ENCODE peak calls at places on chromosomes 12 and 14, in ten cellular contexts. Q, V, P, C, T, R, J, H, N and U are unnamed samples. For H3K9me3, the result is how much of the 10 kb centered on the place peaks cover.

GRCh38 chr12:38110026-38110699 is 206.4 kb upstream of the ALG10B start:
- DNase-seq in Q (no peak), V (no peak), P (no peak), C (no peak), T (no peak), R (no peak), J (no peak), H (no peak), N (no peak), U (no peak)

GRCh38 chr12:47509398-47509851 is 196.4 kb downstream of the RPAP3 start:
- DNase-seq in Q (no peak), V (peak), P (no peak), C (no peak), T (peak), R (no peak), J (no peak), H (no peak), N (no peak), U (no peak)

GRCh38 chr12:49776413-49776812 is 35.1 kb downstream of the TMBIM6 start:
- DNase-seq in Q (peak), V (peak), P (peak), C (peak), T (peak), R (peak), J (no peak), H (peak), N (peak), U (peak)

GRCh38 chr14:36553650-36554260 is 28.7 kb downstream of the NKX2-8 start:
- DNase-seq in Q (no peak), V (peak), P (no peak), C (peak), T (peak), R (peak), J (no peak), H (no peak), N (no peak), U (peak)

GRCh38 chr12:109760031-109760929 is 46.7 kb downstream of the FAM222A start:
- DNase-seq in Q (no peak), V (no peak), P (peak), C (no peak), T (no peak), R (no peak), J (no peak), H (peak), N (peak), U (peak)

GRCh38 chr12:15682826-15683225 is 106.4 kb downstream of the EPS8 start:
- DNase-seq in Q (no peak), V (peak), P (no peak), C (no peak), T (no peak), R (no peak), J (no peak), H (no peak), N (no peak), U (no peak)

GRCh38 chr12:54300732-54301427 is at the start of gene NFE2:
- DNase-seq in Q (no peak), V (peak), P (peak), C (peak), T (peak), R (no peak), J (no peak), H (peak), N (peak), U (peak)

GRCh38 chr12:64998327-64999156 is 122.6 kb downstream of the WIF1 start:
- DNase-seq in Q (no peak), V (no peak), P (no peak), C (no peak), T (peak), R (no peak), J (no peak), H (no peak), N (no peak), U (no peak)

GRCh38 chr14:53278602-53279506 is 125.7 kb upstream of the DDHD1 start:
- DNase-seq in Q (no peak), V (no peak), P (no peak), C (no peak), T (peak), R (no peak), J (no peak), H (no peak), N (no peak), U (peak)

GRCh38 chr14:105888151-105888550 is 361.8 kb downstream of the TMEM121 start:
- DNase-seq in Q (no peak), V (no peak), P (no peak), C (no peak), T (no peak), R (no peak), J (no peak), H (no peak), N (no peak), U (no peak)

GRCh38 chr14:54594531-54594930 is 27.6 kb downstream of the SAMD4A start:
- DNase-seq in Q (no peak), V (peak), P (no peak), C (no peak), T (no peak), R (no peak), J (no peak), H (no peak), N (no peak), U (no peak)

GRCh38 chr14:99764222-99764706 is 28.9 kb upstream of the EML1 start:
- DNase-seq in Q (no peak), V (no peak), P (no peak), C (no peak), T (no peak), R (no peak), J (no peak), H (no peak), N (no peak), U (no peak)
- H3K9me3 ChIP-seq in Q (under half), V (under half), P (under half), C (under half), T (under half), R (under half), J (under half), H (under half), N (under half), U (under half)

GRCh38 chr14:79967001-79967400 is 244.3 kb downstream of the DIO2 start:
- DNase-seq in Q (no peak), V (peak), P (no peak), C (no peak), T (no peak), R (no peak), J (no peak), H (no peak), N (no peak), U (no peak)

GRCh38 chr14:79967453-79967852 is 243.9 kb downstream of the DIO2 start:
- DNase-seq in Q (no peak), V (no peak), P (no peak), C (no peak), T (no peak), R (no peak), J (no peak), H (no peak), N (no peak), U (no peak)

GRCh38 chr14:79971330-79971729 is 240.0 kb downstream of the DIO2 start:
- DNase-seq in Q (no peak), V (no peak), P (no peak), C (no peak), T (no peak), R (no peak), J (no peak), H (no peak), N (no peak), U (no peak)

GRCh38 chr14:79961197-79961596 is 250.1 kb downstream of the DIO2 start:
- DNase-seq in Q (no peak), V (no peak), P (no peak), C (no peak), T (no peak), R (no peak), J (no peak), H (no peak), N (no peak), U (no peak)

DNA sequence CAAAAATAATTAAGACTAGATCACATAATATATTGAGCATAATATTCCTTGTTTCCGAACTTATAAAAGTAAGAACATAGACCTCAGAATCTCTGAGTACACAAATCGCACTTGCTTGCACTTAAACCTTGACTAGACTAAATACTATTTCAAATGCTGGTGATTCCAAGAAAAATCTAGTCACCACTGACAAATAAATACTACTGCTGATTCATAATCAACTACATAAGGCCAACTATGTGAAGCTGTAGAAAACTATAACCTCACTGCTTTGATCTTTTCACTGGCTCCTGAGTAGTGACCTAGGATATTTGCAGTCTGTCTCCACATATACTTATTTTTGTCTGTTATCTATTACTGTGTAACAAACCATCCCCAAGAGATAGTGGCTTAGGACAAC is 245.4 kb downstream of the DIO2 start:
- DNase-seq in Q (no peak), V (no peak), P (no peak), C (no peak), T (no peak), R (no peak), J (no peak), H (no peak), N (no peak), U (no peak)
- H3K9me3 ChIP-seq in Q (under half), V (under half), P (under half), C (under half), T (under half), R (under half), J (under half), H (under half), N (under half), U (under half)

DNA sequence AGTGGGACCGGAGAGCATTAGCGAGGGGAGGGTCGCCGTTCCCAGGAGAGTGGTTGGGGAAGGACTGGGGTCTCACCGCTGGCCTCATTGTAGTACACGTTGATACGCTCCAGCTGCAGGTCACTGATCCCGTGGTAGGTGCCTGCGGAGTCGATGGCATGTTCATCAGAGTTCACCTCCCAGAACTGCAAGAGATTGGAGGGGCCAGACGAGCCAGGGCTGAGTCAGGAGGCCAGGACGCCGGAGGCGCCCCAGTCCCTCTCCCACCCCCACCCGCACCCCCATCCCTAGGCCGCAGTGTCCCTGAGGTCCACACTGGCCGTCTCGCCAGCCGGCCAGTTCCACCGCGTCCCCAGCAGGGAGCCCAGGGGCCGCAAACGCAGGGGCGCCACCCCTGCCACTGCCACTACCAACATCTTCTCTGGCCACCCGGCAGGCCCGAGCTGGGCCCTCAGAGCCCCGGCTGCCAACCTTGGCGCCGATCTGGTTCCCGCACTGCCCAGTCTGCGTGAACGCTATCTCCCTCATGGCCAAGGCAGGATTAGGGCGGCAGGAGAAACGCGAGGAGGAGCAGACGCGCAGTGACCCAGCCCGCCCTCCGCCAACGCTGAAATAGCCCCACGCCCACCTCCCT is 144.2 kb downstream of the ALG10 start:
- DNase-seq in Q (no peak), V (no peak), P (no peak), C (no peak), T (no peak), R (no peak), J (no peak), H (no peak), N (no peak), U (no peak)
- H3K9me3 ChIP-seq in Q (under half), V (under half), P (half or more), C (under half), T (under half), R (under half), J (under half), H (under half), N (under half), U (under half)

DNA sequence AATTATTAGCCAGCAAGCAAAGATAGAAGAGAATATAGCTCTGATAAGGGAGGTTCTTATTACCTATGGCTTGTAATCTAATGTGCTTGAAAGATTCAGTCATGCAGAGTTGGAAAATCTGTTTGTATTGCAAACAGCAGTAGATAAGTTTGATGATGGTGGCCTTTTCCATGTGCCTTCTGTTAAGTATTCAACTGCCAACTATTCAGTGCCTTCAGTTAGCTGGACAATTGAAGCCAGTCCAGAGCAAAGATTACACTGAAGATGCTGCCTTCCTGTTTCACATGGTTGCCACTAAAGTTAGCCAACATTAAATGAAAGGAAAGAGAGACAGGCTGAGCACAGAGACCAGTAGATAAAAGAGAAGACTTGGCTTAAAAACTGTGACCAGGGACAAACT is 92.7 kb upstream of the SLC38A2 start:
- DNase-seq in Q (no peak), V (no peak), P (no peak), C (no peak), T (no peak), R (no peak), J (no peak), H (no peak), N (no peak), U (no peak)
- H3K9me3 ChIP-seq in Q (under half), V (under half), P (under half), C (under half), T (under half), R (under half), J (under half), H (under half), N (under half), U (under half)

DNA sequence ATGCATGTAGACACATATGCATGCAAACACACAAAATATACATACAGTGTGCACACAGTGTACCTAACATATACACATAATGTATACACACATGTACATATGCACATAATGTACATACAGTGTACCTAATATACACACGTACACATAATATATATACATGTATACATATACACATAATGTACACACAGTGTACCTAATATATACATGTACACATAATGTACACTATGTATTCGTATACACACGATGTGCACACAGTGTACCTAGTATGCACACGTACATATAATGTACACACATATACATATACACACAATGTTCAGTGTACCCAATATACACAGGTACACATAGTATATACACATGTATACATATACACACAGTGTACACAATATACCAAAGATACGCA is 70.0 kb downstream of the DNAH10 start:
- DNase-seq in Q (no peak), V (no peak), P (no peak), C (no peak), T (no peak), R (no peak), J (no peak), H (no peak), N (no peak), U (no peak)
- H3K9me3 ChIP-seq in Q (under half), V (half or more), P (under half), C (under half), T (under half), R (under half), J (under half), H (under half), N (under half), U (under half)

GRCh38 chr12:132314035-132314434 is 15.4 kb downstream of the GALNT9 start:
- DNase-seq in Q (no peak), V (no peak), P (no peak), C (no peak), T (no peak), R (no peak), J (no peak), H (no peak), N (peak), U (no peak)
- H3K9me3 ChIP-seq in Q (under half), V (under half), P (under half), C (under half), T (under half), R (under half), J (under half), H (under half), N (under half), U (under half)

DNA sequence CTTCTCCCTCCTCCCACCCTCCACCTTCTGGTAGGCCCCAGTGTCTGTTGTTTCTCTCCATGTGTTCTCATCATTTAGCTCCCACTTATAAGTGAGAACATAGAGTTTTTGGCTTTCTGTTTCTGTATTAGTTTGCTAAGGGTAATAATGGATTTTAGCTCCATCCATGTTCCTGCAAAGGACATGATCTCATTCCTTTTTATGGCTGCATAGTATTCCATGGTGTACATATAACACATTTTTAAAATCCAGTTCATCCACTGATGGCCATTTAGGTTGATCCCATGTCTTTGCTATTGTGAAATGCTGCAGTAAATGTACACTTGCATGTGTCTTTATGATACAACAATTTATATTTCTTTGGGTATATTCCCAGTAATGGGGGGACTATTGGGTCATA is 96.1 kb downstream of the CCDC91 start:
- DNase-seq in Q (no peak), V (no peak), P (no peak), C (no peak), T (no peak), R (no peak), J (no peak), H (no peak), N (no peak), U (no peak)
- H3K9me3 ChIP-seq in Q (under half), V (under half), P (under half), C (under half), T (under half), R (under half), J (under half), H (under half), N (under half), U (under half)

GRCh38 chr14:32023540-32023939 is 53.6 kb upstream of the ARHGAP5 start:
- DNase-seq in Q (no peak), V (peak), P (no peak), C (no peak), T (peak), R (no peak), J (no peak), H (no peak), N (no peak), U (no peak)
- H3K9me3 ChIP-seq in Q (under half), V (under half), P (under half), C (under half), T (under half), R (under half), J (under half), H (under half), N (under half), U (under half)